ENCODE peak calls at places on chromosomes 4 and X, in four cellular contexts. F, E, H and O are unnamed samples.

GRCh38 chrX:48569958-48570357 is 4.3 kb upstream of the RBM3 start:
- DNase-seq in E (no peak), H (no peak), F (peak; percentile 53), O (no peak)

GRCh38 chr4:158644755-158645154 is 26.9 kb downstream of the C4orf46 start:
- DNase-seq in E (no peak), F (no peak), H (no peak), O (no peak)

GRCh38 chrX:11745881-11746280 is 12.2 kb upstream of the MSL3 start:
- DNase-seq in E (no peak), H (no peak), F (no peak), O (no peak)

GRCh38 chr4:55598641-55599040 is 6.6 kb upstream of the PDCL2 start:
- DNase-seq in E (no peak), H (no peak), F (no peak), O (no peak)

GRCh38 chrX:56600141-56600540 is 36.7 kb downstream of the UBQLN2 start:
- DNase-seq in E (no peak), F (peak; percentile 2), H (no peak), O (no peak)

GRCh38 chr4:8044699-8045098 is 105.0 kb upstream of the AFAP1 start:
- DNase-seq in E (no peak), H (no peak), F (no peak), O (no peak)

GRCh38 chrX:1448793-1449580 is 3.7 kb downstream of the ASMTL start:
- DNase-seq in F (no peak), H (no peak), E (no peak), O (no peak)

GRCh38 chr4:25790024-25790423 is 72.8 kb downstream of the SEL1L3 start:
- DNase-seq in F (no peak), H (no peak), E (no peak), O (no peak)

GRCh38 chr4:76203541-76203940 is 10.1 kb downstream of the SCARB2 start:
- DNase-seq in E (no peak), H (no peak), F (no peak), O (no peak)

GRCh38 chr4:76198411-76199237 is 15.0 kb downstream of the SCARB2 start:
- DNase-seq in E (no peak), H (peak; percentile 96), F (peak; percentile 89), O (no peak)

GRCh38 chr4:76199664-76200211 is 13.9 kb downstream of the SCARB2 start:
- DNase-seq in H (peak; percentile 34), E (no peak), F (peak; percentile 31), O (no peak)

GRCh38 chr4:76197971-76198410 is 15.6 kb downstream of the SCARB2 start:
- DNase-seq in E (no peak), H (no peak), F (peak; percentile 69), O (no peak)

DNA sequence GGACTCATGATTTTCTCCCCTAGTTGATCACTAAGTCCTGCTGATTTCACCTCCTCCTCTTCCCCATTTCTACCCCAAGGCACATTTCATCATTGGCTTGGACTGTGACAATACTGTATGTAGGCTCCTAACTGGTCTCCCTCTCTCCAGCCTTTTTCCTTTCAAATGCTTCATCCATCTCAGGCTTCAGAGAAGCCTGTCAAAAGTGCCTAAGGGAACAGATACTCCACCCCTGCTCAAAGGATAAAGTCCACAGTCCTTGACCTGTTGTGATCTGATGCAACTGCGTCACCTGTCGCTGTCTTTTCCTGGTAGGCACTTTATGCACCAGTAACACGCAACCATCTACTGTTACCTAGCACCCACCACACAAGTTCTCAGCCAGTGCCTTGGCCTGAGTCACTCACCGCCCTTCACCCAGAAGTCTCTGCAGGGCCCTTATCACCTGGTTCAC is 12.8 kb downstream of the SCARB2 start:
- DNase-seq in E (no peak), H (no peak), F (no peak), O (no peak)
- H2BK15ac ChIP-seq in E (no peak overlapping the region), H (no peak overlapping the region), F (no peak overlapping the region), O (no peak overlapping the region)

GRCh38 chr4:1856071-1856919 is at the start of gene LETM1:
- DNase-seq in F (peak; percentile 95), H (peak; percentile 91), E (peak; percentile 92), O (peak; percentile 91)

GRCh38 chr4:1857931-1858330 is 2.0 kb upstream of the LETM1 start:
- DNase-seq in H (no peak), E (no peak), F (no peak), O (no peak)

GRCh38 chr4:1854752-1855151 is 1.2 kb downstream of the LETM1 start:
- DNase-seq in F (no peak), H (no peak), E (no peak), O (no peak)

GRCh38 chr4:1856920-1857699 is 1.2 kb upstream of the LETM1 start:
- DNase-seq in E (no peak), H (no peak), F (no peak), O (no peak)

DNA sequence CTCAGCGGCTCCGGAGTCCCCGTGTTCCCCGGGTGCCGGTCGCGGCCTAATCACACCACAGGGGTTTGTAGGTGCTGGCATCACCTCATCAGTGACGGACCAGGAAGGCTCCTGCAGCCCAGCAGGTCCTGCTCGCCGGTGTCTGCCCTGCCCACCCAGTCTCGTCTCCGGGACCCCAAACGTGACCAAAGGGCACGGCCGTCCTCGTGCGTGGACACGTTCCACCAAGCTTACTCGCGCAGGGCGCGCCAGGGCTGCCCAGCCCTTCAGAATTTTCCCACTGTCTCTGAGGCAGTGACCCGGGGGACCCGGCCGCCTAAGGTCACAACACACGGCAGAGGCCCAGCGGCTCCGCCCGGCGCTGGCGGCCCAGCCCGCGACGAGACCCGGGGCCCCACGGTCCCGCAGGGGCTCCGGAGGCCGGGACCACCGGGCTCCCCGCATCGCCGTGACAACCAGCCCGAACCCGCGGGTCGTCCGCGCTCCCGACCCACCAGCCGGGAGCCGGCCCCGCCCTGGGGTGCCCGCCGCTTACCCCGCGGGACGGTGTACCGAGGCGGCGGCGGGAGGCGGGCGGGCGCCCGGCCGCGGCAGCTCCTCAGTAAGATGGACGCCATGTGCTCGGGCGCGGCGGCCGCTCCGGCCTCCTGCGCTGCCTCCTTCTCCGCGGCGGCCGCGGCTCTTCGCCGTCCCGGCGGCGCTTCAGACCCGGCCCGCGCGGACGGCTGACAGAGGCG is 454 bp downstream of the LETM1 start:
- DNase-seq in F (no peak), H (no peak), E (peak; percentile 57), O (no peak)
- H4K91ac ChIP-seq in F (peak overlapping the region; percentile 44), H (peak overlapping the region; percentile 23), E (no peak overlapping the region), O (no peak overlapping the region)

GRCh38 chr4:39636786-39637185 is 1.9 kb downstream of the SMIM14 start:
- DNase-seq in H (peak; percentile 48), F (peak; percentile 31), E (no peak), O (no peak)

GRCh38 chr4:39637572-39638357 is 900 bp downstream of the SMIM14 start:
- DNase-seq in F (peak; percentile 69), H (peak; percentile 81), E (peak; percentile 55), O (peak; percentile 68)

GRCh38 chr4:39638358-39639239 is at the start of gene SMIM14:
- DNase-seq in E (peak; percentile 93), H (peak; percentile 99), F (peak; percentile 98), O (peak; percentile 95)

GRCh38 chr4:39631700-39632079 is 7.0 kb downstream of the SMIM14 start:
- DNase-seq in E (no peak), H (no peak), F (no peak), O (no peak)

DNA sequence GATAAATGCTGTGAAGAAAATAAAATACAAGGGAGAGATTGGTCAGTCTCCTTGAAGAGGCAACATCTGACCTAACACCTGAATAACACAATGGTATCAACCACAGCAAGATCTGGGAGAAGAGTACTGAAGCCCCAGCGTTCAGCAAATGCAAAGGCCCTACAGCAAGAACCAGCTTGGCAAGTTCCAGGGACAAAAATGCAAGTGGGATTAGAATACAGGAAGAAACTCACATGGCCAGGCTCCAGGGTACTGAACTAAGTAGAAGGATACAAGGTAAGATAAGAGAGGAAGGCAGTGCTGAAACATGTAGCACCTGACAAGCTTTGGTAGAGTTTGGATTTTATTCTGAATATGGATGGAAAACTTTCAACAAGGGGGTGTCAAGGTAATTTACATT is 3.6 kb downstream of the SMIM14 start:
- DNase-seq in E (no peak), F (no peak), H (no peak), O (no peak)
- H3K4me3 ChIP-seq in E (peak overlapping the region; percentile 43), F (no peak overlapping the region), H (peak overlapping the region; percentile 93), O (no peak overlapping the region)

GRCh38 chr4:185810746-185811508 is 1.1 kb downstream of the SORBS2 start:
- DNase-seq in F (no peak), E (no peak), H (no peak), O (peak; percentile 58)
- H2BK15ac ChIP-seq in F (no peak overlapping the region), E (no peak overlapping the region), H (no peak overlapping the region), O (no peak overlapping the region)

DNA sequence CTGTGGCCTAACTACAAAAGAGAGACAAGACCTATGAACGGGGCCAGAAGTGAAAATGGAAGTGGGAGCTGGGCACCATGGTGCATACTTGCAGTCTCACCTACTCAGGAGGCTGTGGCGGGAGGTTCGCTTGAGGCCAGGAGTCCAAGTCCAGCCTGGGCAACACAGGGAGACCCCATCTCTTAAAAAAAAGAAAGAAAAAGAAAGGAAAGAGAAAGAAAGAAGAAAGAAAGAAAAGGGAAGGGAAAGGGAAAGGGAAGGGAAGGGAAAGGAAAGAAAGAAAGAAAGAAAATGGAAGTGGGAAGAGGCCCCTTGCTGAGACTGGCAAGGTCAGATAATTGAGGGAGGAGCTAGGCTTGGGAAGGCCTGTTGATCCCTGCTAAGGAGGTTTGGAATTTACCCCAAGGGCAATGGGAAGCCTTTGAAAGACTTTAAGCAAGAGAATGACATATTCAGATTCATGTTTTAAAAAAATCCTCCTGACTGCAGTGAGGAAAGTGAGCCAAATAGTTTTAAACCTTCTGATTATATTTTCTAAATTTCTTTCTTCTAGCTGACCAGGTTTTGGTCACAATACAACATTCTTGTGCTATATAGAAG is 17.7 kb upstream of the HERC5 start:
- DNase-seq in H (no peak), E (no peak), F (no peak), O (no peak)
- H4K91ac ChIP-seq in H (no peak overlapping the region), E (peak overlapping the region; percentile 22), F (no peak overlapping the region), O (no peak overlapping the region)

DNA sequence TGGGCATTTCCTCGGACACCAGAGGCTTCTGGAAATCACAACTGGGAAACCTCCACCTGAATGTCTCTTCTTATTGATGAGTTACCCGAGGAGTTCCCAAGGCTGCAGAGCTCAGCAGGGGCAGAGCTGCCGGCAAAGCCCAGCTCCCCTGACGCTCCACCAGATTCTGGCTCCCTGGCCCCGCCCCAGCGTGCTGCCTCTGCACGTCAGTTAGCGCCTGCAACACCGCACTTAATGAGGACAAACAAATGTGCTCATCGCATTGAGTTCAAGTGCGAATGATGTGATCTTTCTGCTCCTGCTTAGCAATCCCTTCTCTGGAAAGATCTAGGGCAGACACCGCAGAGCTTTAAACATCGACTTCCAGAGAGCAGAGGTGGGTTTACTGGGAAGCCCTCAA is 55.5 kb upstream of the FBXW7 start:
- DNase-seq in E (peak; percentile 86), H (peak; percentile 88), F (peak; percentile 11), O (peak; percentile 31)
- H3K4me3 ChIP-seq in E (peak overlapping the region; percentile 43), H (peak overlapping the region; percentile 58), F (no peak overlapping the region), O (no peak overlapping the region)

DNA sequence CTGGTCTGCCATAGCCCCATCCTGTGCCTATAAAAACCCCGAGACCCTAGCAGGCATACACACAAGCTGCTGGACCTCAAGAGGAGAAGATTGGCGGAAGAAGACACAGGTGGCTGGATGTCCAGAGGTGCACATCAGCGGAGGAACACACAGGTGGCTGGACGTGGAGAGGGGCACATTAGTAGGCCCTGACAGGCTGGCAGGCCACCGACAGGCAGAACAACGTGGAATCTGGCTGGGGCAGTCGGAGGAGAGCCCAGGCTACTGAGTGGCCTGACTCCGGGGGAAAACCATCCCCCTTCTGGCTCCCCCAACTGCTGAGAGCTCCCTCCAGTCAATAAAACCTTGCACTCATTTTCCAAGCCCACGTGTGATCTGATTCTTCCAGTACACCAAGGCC is 512.5 kb upstream of the AMOT start:
- DNase-seq in H (no peak), F (no peak), E (no peak), O (no peak)
- H2BK15ac ChIP-seq in H (no peak overlapping the region), F (no peak overlapping the region), E (no peak overlapping the region), O (no peak overlapping the region)

GRCh38 chrX:40843643-40844042 is 108.3 kb upstream of the MED14 start:
- DNase-seq in H (no peak), F (no peak), E (no peak), O (no peak)
- H4K91ac ChIP-seq in H (no peak overlapping the region), F (peak overlapping the region; percentile 2), E (no peak overlapping the region), O (no peak overlapping the region)